ENCODE peak calls at places on chromosomes 1 and 21, in four cellular contexts. Z is AG10803; D is stimulated activated CD4-positive, alpha-beta T cell treated with anti-CD3 and anti-CD28 coated beads, Interleukin-4, amount 100 ng/mL, for 48 hours; J is GM12878. V is an unnamed sample.

GRCh38 chr1:209844695-209845404 is 17.1 kb downstream of the UTP25 start:
- DNase-seq in J (no peak), D (no peak), Z (no peak), V (no peak)

GRCh38 chr1:173596097-173596825 is 6.6 kb downstream of the SLC9C2 start:
- DNase-seq in Z (no peak), J (no peak), D (no peak), V (no peak)

GRCh38 chr1:246705368-246705767 is 18.8 kb upstream of the SCCPDH start:
- DNase-seq in Z (peak), D (no peak), J (no peak), V (no peak)

GRCh38 chr1:36708587-36708986 is 225.9 kb upstream of the CSF3R start:
- DNase-seq in J (no peak), Z (no peak), D (no peak), V (no peak)

GRCh38 chr1:167198518-167199133 is 22.1 kb upstream of the POU2F1 start:
- DNase-seq in D (no peak), J (no peak), Z (no peak), V (no peak)

GRCh38 chr1:30135729-30136128 is 587.7 kb downstream of the MATN1 start:
- DNase-seq in J (no peak), D (no peak), Z (no peak), V (no peak)

GRCh38 chr1:235513495-235514366 is 9.5 kb upstream of the B3GALNT2 start:
- DNase-seq in D (no peak), J (no peak), Z (peak), V (no peak)

GRCh38 chr1:232376632-232377493 is 253.1 kb downstream of the SIPA1L2 start:
- DNase-seq in Z (no peak), D (no peak), J (no peak), V (no peak)

GRCh38 chr21:44865561-44866280 is 7.8 kb downstream of the PTTG1IP start:
- DNase-seq in D (no peak), J (no peak), Z (no peak), V (no peak)

GRCh38 chr1:117318456-117318855 is 48.8 kb upstream of the MAN1A2 start:
- DNase-seq in Z (no peak), D (no peak), J (no peak), V (no peak)

GRCh38 chr1:183567584-183567983 is 22.7 kb downstream of the NCF2 start:
- DNase-seq in Z (peak), D (no peak), J (peak), V (no peak)

GRCh38 chr21:43944181-43944633 is 67.9 kb upstream of the TRAPPC10 start:
- DNase-seq in J (no peak), Z (no peak), D (no peak), V (no peak)